ENCODE peak calls at places on chromosomes 12 and 14, in eight cellular contexts. U is Panc1, B is IMR-90, G is A549, V is Peyer's patch, O is sigmoid colon, Z is uterus, D is transverse colon. N is an unnamed sample.
A peak's percentile ranks its signal among the peaks of the same experiment; 100 is the strongest.

GRCh38 chr14:100384819-100385813 is 62.0 kb downstream of the SLC25A47 start:
- DNase-seq in D (no peak), U (no peak), Z (no peak), O (no peak), G (peak; percentile 50), B (peak; percentile 81), V (no peak), N (no peak)

GRCh38 chr12:4450551-4451112 is 5.0 kb upstream of the FGF6 start:
- DNase-seq in D (no peak), O (no peak), V (no peak), B (no peak), G (no peak), Z (no peak), U (no peak), N (no peak)

GRCh38 chr14:65308536-65308935 is 104.0 kb upstream of the FUT8 start:
- DNase-seq in G (no peak), B (no peak), D (no peak), O (no peak), U (no peak), V (no peak), Z (no peak), N (no peak)

GRCh38 chr12:105018761-105019160 is 32.6 kb downstream of the NOPCHAP1 start:
- DNase-seq in V (no peak), Z (no peak), G (no peak), D (no peak), O (no peak), B (no peak), U (no peak), N (no peak)

GRCh38 chr14:74613211-74613914 is 1.3 kb upstream of the LTBP2 start:
- DNase-seq in O (no peak), D (no peak), B (no peak), V (no peak), G (no peak), U (no peak), Z (no peak), N (no peak)

GRCh38 chr12:98998697-98999299 is 353.7 kb downstream of the APAF1 start:
- DNase-seq in D (no peak), U (peak; percentile 25), Z (no peak), V (no peak), O (no peak), G (peak; percentile 73), B (peak; percentile 38), N (no peak)

GRCh38 chr14:69828879-69829278 is 31.8 kb upstream of the SLC10A1 start:
- DNase-seq in B (no peak), O (no peak), U (no peak), D (no peak), Z (no peak), G (no peak), V (no peak), N (no peak)

GRCh38 chr12:19799216-19799615 is 359.9 kb downstream of the AEBP2 start:
- DNase-seq in D (no peak), U (no peak), Z (no peak), G (no peak), B (peak; percentile 51), O (no peak), V (no peak), N (no peak)

GRCh38 chr14:103806805-103807204 is 40.6 kb downstream of the PPP1R13B start:
- DNase-seq in V (no peak), G (no peak), Z (no peak), B (no peak), U (no peak), D (no peak), O (no peak), N (no peak)

GRCh38 chr12:28870839-28871440 is 278.1 kb upstream of the FAR2 start:
- DNase-seq in U (no peak), G (no peak), Z (no peak), D (no peak), V (no peak), B (peak; percentile 20), O (no peak), N (peak; percentile 50)

GRCh38 chr12:58007875-58008274 is 66.5 kb downstream of the ATP23 start:
- DNase-seq in D (no peak), O (no peak), Z (no peak), V (no peak), U (no peak), G (no peak), B (no peak), N (no peak)

GRCh38 chr12:109147954-109148353 is 31.6 kb downstream of the ACACB start:
- DNase-seq in D (peak; percentile 36), V (no peak), U (no peak), Z (peak; percentile 80), G (no peak), B (no peak), O (peak; percentile 89), N (no peak)

GRCh38 chr12:11967356-11968040 is 103.2 kb upstream of the BCL2L14 start:
- DNase-seq in B (no peak), V (no peak), O (no peak), G (no peak), Z (no peak), D (no peak), U (no peak), N (no peak)

GRCh38 chr12:90244232-90244631 is 535.6 kb upstream of the ATP2B1 start:
- DNase-seq in D (no peak), B (peak; percentile 15), G (no peak), O (no peak), U (no peak), V (no peak), Z (no peak), N (no peak)

GRCh38 chr12:18643673-18644072 is 94.1 kb downstream of the PLCZ1 start:
- DNase-seq in D (no peak), Z (peak; percentile 82), B (peak; percentile 86), G (no peak), V (no peak), O (peak; percentile 67), U (no peak), N (no peak)

GRCh38 chr14:34711169-34711568 is 3.2 kb downstream of the CFL2 start:
- DNase-seq in D (peak; percentile 13), U (no peak), B (peak; percentile 94), V (no peak), O (no peak), Z (peak; percentile 26), G (no peak), N (no peak)

GRCh38 chr14:34040765-34041164 is 89.9 kb upstream of the EGLN3 start:
- DNase-seq in B (no peak), D (no peak), G (no peak), O (no peak), U (no peak), Z (no peak), V (no peak), N (no peak)

GRCh38 chr14:91388551-91388975 is 29.1 kb downstream of the CCDC88C start:
- DNase-seq in D (peak; percentile 55), U (no peak), Z (no peak), G (no peak), V (no peak), B (peak; percentile 59), O (no peak), N (peak; percentile 66)

GRCh38 chr14:32763673-32764072 is 175.0 kb upstream of the NPAS3 start:
- DNase-seq in U (no peak), B (no peak), O (no peak), D (no peak), V (no peak), Z (no peak), G (no peak), N (no peak)
- H3K27ac ChIP-seq in U (no peak overlapping the region), B (no peak overlapping the region), O (no peak overlapping the region), D (no peak overlapping the region), V (no peak overlapping the region), Z (no peak overlapping the region), G (no peak overlapping the region), N (no peak overlapping the region)

GRCh38 chr12:8886515-8887284 is 27.6 kb upstream of the PHC1 start:
- DNase-seq in D (no peak), G (no peak), U (no peak), B (no peak), V (no peak), Z (no peak), O (no peak), N (no peak)

GRCh38 chr12:8890313-8891084 is 23.8 kb upstream of the PHC1 start:
- DNase-seq in D (peak; percentile 49), G (peak; percentile 66), V (peak; percentile 42), B (peak; percentile 22), U (no peak), O (no peak), Z (peak; percentile 46), N (no peak)

GRCh38 chr12:8887285-8887715 is 27.0 kb upstream of the PHC1 start:
- DNase-seq in U (no peak), B (peak; percentile 25), G (no peak), O (no peak), D (no peak), V (no peak), Z (no peak), N (no peak)
- H3K4me3 ChIP-seq in U (no peak overlapping the region), B (no peak overlapping the region), G (no peak overlapping the region), O (no peak overlapping the region), D (no peak overlapping the region), V (no peak overlapping the region), Z (no peak overlapping the region), N (no peak overlapping the region)

DNA sequence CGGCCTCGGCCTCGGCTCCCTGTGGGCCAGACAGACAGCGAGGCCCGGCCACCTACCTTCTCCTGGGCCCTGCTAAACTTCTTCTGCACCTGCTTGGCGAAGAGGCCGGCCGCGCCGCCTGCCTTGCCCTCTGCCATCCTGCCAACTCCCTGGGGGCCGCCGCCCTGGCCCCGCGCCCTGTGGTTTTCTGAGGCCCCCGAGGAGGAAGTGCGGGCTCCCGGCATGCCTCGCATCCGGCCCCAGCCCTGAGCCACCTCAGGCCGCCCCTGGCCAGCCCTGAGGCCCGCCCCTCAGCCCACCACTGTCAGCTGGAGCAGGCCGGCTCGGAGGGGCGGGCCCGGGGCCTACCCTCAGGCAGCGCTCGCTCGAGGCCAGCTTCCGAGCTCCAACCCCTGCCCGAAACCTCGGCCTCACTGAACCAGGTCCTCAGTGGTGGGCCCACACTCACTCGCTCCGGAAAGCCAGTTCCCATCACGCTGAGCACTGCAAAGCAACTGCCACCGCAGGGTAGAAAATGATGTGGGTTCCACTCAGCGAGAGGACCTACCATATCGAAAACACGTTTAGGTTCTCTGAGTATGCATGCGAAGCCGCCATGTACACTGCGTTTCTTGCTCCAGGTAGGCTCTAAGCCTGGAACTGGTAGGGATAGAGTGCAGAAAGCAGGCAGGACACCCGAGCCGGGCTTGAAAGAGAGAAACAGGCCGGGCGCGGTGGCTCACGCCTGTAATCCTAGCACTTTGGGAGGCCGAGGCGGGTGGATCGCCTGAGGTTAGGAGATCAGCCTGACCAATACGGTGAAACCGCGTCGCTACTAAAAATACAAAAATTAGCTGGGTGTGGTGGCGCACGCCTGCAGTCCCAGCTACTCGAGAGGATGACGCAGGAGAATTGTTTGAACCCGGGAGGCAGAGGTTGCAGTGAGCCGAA is at the start of gene BIN2:
- DNase-seq in V (peak; percentile 92), O (no peak), Z (no peak), U (no peak), G (no peak), B (no peak), D (peak; percentile 74), N (peak; percentile 88)
- H3K27ac ChIP-seq in V (peak within 1 kb of the TSS; percentile 82), O (peak within 1 kb of the TSS; percentile 35), Z (no peak within 1 kb of the TSS), U (no peak within 1 kb of the TSS), G (peak within 1 kb of the TSS; percentile 26), B (no peak within 1 kb of the TSS), D (peak within 1 kb of the TSS; percentile 74), N (peak within 1 kb of the TSS; percentile 97)

DNA sequence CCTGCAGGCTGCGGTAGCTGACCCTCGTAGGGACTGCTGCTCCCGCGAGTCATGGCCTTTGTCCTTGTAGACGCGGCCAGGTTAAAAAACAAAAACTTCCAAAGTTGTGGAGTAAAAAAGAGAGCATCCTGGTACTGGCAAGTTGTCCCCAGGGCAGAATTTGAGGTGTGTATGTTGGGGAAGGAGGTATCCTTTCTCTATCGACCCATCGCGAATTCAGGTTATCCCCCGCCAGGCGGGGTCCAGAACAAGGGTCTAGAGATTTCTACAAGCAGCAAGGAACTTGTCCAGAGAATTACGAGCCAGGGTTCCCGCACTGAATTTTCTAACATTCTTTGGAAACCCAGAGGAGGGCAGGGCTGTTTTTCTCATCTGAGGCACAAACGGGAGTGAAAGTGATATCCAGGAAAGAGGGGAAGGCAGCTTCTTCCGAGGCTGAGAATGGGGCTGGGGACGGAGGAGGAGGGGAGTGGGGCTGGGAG is 16.3 kb downstream of the TBX3 start:
- DNase-seq in O (no peak), V (no peak), U (no peak), D (no peak), Z (no peak), B (no peak), G (no peak), N (no peak)
- H3K4me3 ChIP-seq in O (peak overlapping the region; percentile 40), V (peak overlapping the region; percentile 4), U (peak overlapping the region; percentile 33), D (no peak overlapping the region), Z (peak overlapping the region; percentile 27), B (peak overlapping the region; percentile 40), G (peak overlapping the region; percentile 57), N (no peak overlapping the region)

N was measured in HL-60.